ENCODE peak calls at places on chromosomes 16 and 17, in eight cellular contexts. S is ascending aorta, A is HCT116, N is psoas muscle, J is PC-3, U is neuronal stem cell, O is fibroblast of lung, L is Peyer's patch. M is an unnamed sample.

GRCh38 chr17:71975998-71976649 is 144.7 kb upstream of the SOX9 start:
- DNase-seq in S (peak; percentile 76), A (no peak), N (peak; percentile 94), J (peak; percentile 99), U (no peak), O (peak; percentile 97), L (no peak), M (peak; percentile 85)

GRCh38 chr17:8105957-8106398 is 12.3 kb downstream of the ALOXE3 start:
- DNase-seq in S (no peak), A (no peak), N (no peak), J (no peak), U (no peak), O (no peak), L (no peak), M (no peak)

GRCh38 chr16:71426069-71426879 is 15.6 kb downstream of the TLE7 start:
- DNase-seq in S (no peak), A (peak; percentile 95), N (no peak), J (no peak), U (peak; percentile 90), O (peak; percentile 90), L (no peak), M (no peak)

GRCh38 chr17:1413281-1413791 is 13.3 kb upstream of the YWHAE start:
- DNase-seq in S (peak; percentile 35), A (no peak), N (peak; percentile 90), J (peak; percentile 79), U (no peak), O (peak; percentile 85), L (no peak), M (peak; percentile 64)

GRCh38 chr16:55622930-55623561 is 32.7 kb upstream of the SLC6A2 start:
- DNase-seq in S (no peak), A (peak; percentile 15), N (no peak), J (peak; percentile 7), U (no peak), O (no peak), L (no peak), M (no peak)

GRCh38 chr16:53950677-53951076 is 246.7 kb downstream of the FTO start:
- DNase-seq in S (no peak), A (no peak), N (no peak), J (no peak), U (no peak), O (no peak), L (no peak), M (no peak)

GRCh38 chr17:20988896-20989295 is 53.9 kb downstream of the USP22 start:
- DNase-seq in S (no peak), A (no peak), N (no peak), J (no peak), U (no peak), O (no peak), L (no peak), M (no peak)

GRCh38 chr17:7438050-7438614 is 1.2 kb upstream of the FGF11 start:
- DNase-seq in S (no peak), A (no peak), N (peak; percentile 85), J (no peak), U (peak; percentile 58), O (no peak), L (peak; percentile 53), M (no peak)

GRCh38 chr16:1769402-1770300 is 1.7 kb downstream of the NME3 start:
- DNase-seq in S (no peak), A (no peak), N (peak; percentile 66), J (no peak), U (no peak), O (no peak), L (no peak), M (no peak)

GRCh38 chr17:2800367-2800766 is 4.1 kb downstream of the RAP1GAP2 start:
- DNase-seq in S (no peak), A (no peak), N (no peak), J (no peak), U (no peak), O (no peak), L (no peak), M (no peak)

GRCh38 chr17:7490144-7490543 is 6.0 kb downstream of the POLR2A start:
- DNase-seq in S (no peak), A (no peak), N (no peak), J (no peak), U (no peak), O (no peak), L (no peak), M (no peak)

GRCh38 chr16:81450783-81451491 is 6.3 kb downstream of the CMIP start:
- DNase-seq in S (no peak), A (no peak), N (no peak), J (no peak), U (no peak), O (no peak), L (no peak), M (no peak)

GRCh38 chr16:72785886-72786285 is 262.0 kb downstream of the ZFHX3 start:
- DNase-seq in S (no peak), A (no peak), N (no peak), J (no peak), U (no peak), O (no peak), L (no peak), M (no peak)

GRCh38 chr16:50557046-50557445 is 8.8 kb downstream of the NKD1 start:
- DNase-seq in S (no peak), A (no peak), N (no peak), J (no peak), U (no peak), O (no peak), L (no peak), M (no peak)

GRCh38 chr17:2215616-2216364 is 87.8 kb downstream of the SMG6 start:
- DNase-seq in S (no peak), A (no peak), N (peak; percentile 75), J (no peak), U (no peak), O (peak; percentile 99), L (peak; percentile 88), M (no peak)

GRCh38 chr16:50010212-50010611 is 14.8 kb upstream of the CNEP1R1 start:
- DNase-seq in S (no peak), A (no peak), N (no peak), J (no peak), U (no peak), O (no peak), L (no peak), M (no peak)

GRCh38 chr17:9905902-9906301 is 831 bp upstream of the RCVRN start:
- DNase-seq in S (no peak), A (peak; percentile 26), N (peak; percentile 61), J (peak; percentile 35), U (no peak), O (no peak), L (no peak), M (no peak)

GRCh38 chr17:14330492-14330920 is 29.6 kb downstream of the HS3ST3B1 start:
- DNase-seq in S (no peak), A (no peak), N (no peak), J (no peak), U (peak; percentile 59), O (peak; percentile 42), L (no peak), M (no peak)

GRCh38 chr16:8565498-8565897 is 24.8 kb downstream of the TMEM114 start:
- DNase-seq in S (no peak), A (no peak), N (no peak), J (no peak), U (no peak), O (no peak), L (no peak), M (no peak)
- H3K4me3 ChIP-seq in S (no peak overlapping the region), A (no peak overlapping the region), N (no peak overlapping the region), J (no peak overlapping the region), U (no peak overlapping the region), O (no peak overlapping the region), L (no peak overlapping the region), M (no peak overlapping the region)

GRCh38 chr17:43453331-43453812 is 30.4 kb upstream of the DHX8 start:
- DNase-seq in S (no peak), A (no peak), N (no peak), J (no peak), U (no peak), O (no peak), L (no peak), M (no peak)
- H3K4me1 ChIP-seq in S (no peaks in the 10 kb centered on the region), A (peaks cover 19% of the 10 kb centered on the region), N (peaks cover 4% of the 10 kb centered on the region), J (peaks cover 20% of the 10 kb centered on the region), U (no peaks in the 10 kb centered on the region), O (peaks cover 7% of the 10 kb centered on the region), L (no peaks in the 10 kb centered on the region), M (no peaks in the 10 kb centered on the region)

GRCh38 chr17:35944151-35944550 is 638 bp upstream of the LYZL6 start:
- DNase-seq in S (no peak), A (no peak), N (no peak), J (no peak), U (no peak), O (no peak), L (no peak), M (no peak)

GRCh38 chr17:35943537-35943936 is at the start of gene LYZL6:
- DNase-seq in S (no peak), A (no peak), N (no peak), J (no peak), U (no peak), O (no peak), L (no peak), M (no peak)

GRCh38 chr17:35942588-35943186 is 826 bp downstream of the LYZL6 start:
- DNase-seq in S (no peak), A (no peak), N (no peak), J (no peak), U (no peak), O (no peak), L (no peak), M (no peak)

GRCh38 chr17:35948092-35948491 is 4.6 kb upstream of the LYZL6 start:
- DNase-seq in S (no peak), A (no peak), N (no peak), J (no peak), U (no peak), O (no peak), L (no peak), M (no peak)

GRCh38 chr17:35947156-35947585 is 3.7 kb upstream of the LYZL6 start:
- DNase-seq in S (no peak), A (peak; percentile 46), N (no peak), J (peak; percentile 62), U (peak; percentile 41), O (peak; percentile 35), L (peak; percentile 45), M (no peak)
- H3K4me3 ChIP-seq in S (peak overlapping the region; percentile 42), A (peak overlapping the region; percentile 34), N (no peak overlapping the region), J (peak overlapping the region; percentile 63), U (no peak overlapping the region), O (no peak overlapping the region), L (no peak overlapping the region), M (no peak overlapping the region)

DNA sequence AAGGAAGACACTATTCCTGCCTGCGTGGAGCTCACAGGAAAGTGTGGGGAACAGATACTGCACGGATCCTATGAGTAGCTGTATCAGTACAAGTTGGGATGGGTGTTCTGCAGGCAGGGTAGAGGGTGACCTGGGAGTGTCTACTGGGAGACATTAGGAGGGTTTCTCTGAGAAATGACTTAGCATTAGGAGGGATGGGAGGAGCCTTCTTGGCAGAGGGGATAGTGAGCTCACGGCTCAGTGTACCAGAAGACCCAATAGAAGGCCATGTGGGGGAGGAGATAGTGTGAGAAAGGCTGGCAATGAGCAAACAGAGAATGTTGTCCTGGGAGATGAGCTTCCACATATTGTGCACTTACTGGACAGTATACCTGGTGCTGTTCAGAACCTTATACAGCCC is 109.1 kb downstream of the MSI2 start:
- DNase-seq in S (no peak), A (no peak), N (no peak), J (no peak), U (no peak), O (no peak), L (no peak), M (no peak)
- H3K4me1 ChIP-seq in S (peaks cover 16% of the 10 kb centered on the region), A (peaks cover 23% of the 10 kb centered on the region), N (peaks cover 88% of the 10 kb centered on the region), J (peaks cover 24% of the 10 kb centered on the region), U (peaks cover 12% of the 10 kb centered on the region), O (no peaks in the 10 kb centered on the region), L (no peaks in the 10 kb centered on the region), M (peaks cover 34% of the 10 kb centered on the region)

M was measured in thoracic aorta.